ENCODE peak calls at places on chromosomes 3 and 15, in nine cellular contexts. W is GM23338, V is MM.1S, L is HCT116, R is SK-N-SH, J is OCI-LY7, O is PC-3, P is neural progenitor cell, E is hepatocyte. U is an unnamed sample.

GRCh38 chr15:66169023-66169422 is 84.5 kb downstream of the MEGF11 start:
- DNase-seq in W (no peak), V (no peak), L (no peak), R (no peak), J (peak; percentile 92), O (no peak), P (no peak), E (no peak), U (no peak)

GRCh38 chr3:184982058-184982457 is 170.1 kb downstream of the VPS8 start:
- DNase-seq in W (no peak), V (no peak), L (no peak), R (no peak), J (no peak), O (no peak), P (no peak), E (no peak), U (no peak)

GRCh38 chr15:63465104-63465503 is 39.3 kb upstream of the USP3 start:
- DNase-seq in W (no peak), V (no peak), L (no peak), R (no peak), J (no peak), O (peak; percentile 45), P (no peak), E (no peak), U (peak; percentile 74)

GRCh38 chr15:66115568-66116206 is 137.9 kb downstream of the MEGF11 start:
- DNase-seq in W (peak; percentile 62), V (peak; percentile 42), L (no peak), R (no peak), J (peak; percentile 57), O (no peak), P (no peak), E (peak; percentile 42), U (no peak)

GRCh38 chr3:44511238-44511567 is 33.7 kb upstream of the ZNF445 start:
- DNase-seq in W (no peak), V (no peak), L (no peak), R (peak; percentile 32), J (no peak), O (no peak), P (peak; percentile 19), E (peak; percentile 31), U (no peak)

GRCh38 chr3:48543271-48543866 is 13.2 kb downstream of the PFKFB4 start:
- DNase-seq in W (no peak), V (no peak), L (no peak), R (peak; percentile 71), J (no peak), O (no peak), P (no peak), E (peak; percentile 2), U (no peak)

GRCh38 chr3:28575748-28576589 is 227.3 kb upstream of the AZI2 start:
- DNase-seq in W (peak; percentile 67), V (no peak), L (no peak), R (peak; percentile 87), J (no peak), O (no peak), P (peak; percentile 76), E (peak; percentile 47), U (peak; percentile 69)

GRCh38 chr3:42739401-42740158 is 33.5 kb downstream of the CCDC13 start:
- DNase-seq in W (no peak), V (no peak), L (no peak), R (no peak), J (no peak), O (no peak), P (no peak), E (no peak), U (no peak)

GRCh38 chr15:74873756-74874424 is 725 bp upstream of the SCAMP2 start:
- DNase-seq in W (peak; percentile 44), V (peak; percentile 30), L (no peak), R (peak; percentile 54), J (peak; percentile 37), O (no peak), P (peak; percentile 33), E (peak; percentile 37), U (peak; percentile 41)

GRCh38 chr3:157423337-157423736 is 13.3 kb upstream of the PTX3 start:
- DNase-seq in W (no peak), V (no peak), L (no peak), R (no peak), J (no peak), O (peak; percentile 53), P (no peak), E (no peak), U (peak; percentile 76)

GRCh38 chr15:63203451-63204090 is 14.2 kb downstream of the RAB8B start:
- DNase-seq in W (no peak), V (no peak), L (no peak), R (no peak), J (peak; percentile 33), O (peak; percentile 18), P (no peak), E (no peak), U (peak; percentile 39)

DNA sequence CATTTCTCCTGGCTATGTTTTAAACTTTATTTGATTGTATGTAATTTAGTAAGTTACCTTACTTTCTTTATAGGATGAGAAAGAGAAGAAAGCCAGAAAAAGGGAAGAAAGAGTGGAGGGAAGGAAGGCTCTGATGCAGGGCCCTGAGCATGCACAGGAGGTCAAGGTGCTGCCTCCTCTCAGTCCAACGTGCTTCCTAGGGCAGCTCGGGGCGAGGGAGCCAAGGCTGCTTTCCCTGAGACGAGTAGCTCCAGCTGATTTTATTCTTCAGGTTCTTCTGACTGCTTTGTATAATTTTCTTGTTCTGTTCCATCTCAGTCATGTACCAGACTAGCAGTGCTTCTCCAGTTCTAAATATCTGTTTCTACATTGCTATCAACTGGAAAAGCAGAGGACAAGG is 3.4 kb downstream of the CORO2B start:
- DNase-seq in W (no peak), V (no peak), L (no peak), R (no peak), J (no peak), O (no peak), P (no peak), E (no peak), U (no peak)
- H3K4me2 ChIP-seq in W (no peak overlapping the region), V (no peak overlapping the region), L (no peak overlapping the region), R (no peak overlapping the region), J (peak overlapping the region; percentile 85), O (no peak overlapping the region), P (no peak overlapping the region), E (no peak overlapping the region), U (no peak overlapping the region)

DNA sequence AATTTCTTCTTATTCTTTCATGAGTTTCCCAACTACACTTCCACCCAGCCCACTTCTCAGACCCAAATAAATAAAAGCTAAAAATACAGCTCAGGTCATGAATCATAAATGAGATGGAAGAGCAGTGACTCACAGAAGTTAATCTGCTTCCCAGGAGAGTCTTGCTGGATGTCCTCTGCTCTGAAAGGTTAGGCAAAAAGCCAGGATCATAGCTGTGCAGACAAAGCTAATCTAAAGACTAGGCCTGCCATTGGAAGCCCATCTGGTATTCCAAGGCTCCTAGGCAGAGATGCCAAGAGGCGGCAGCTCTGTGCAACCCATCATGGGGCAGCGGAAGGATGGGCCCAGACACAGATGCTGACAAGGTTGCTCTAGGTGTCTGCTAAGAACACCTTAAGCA is 24.0 kb downstream of the SHC4 start:
- DNase-seq in W (no peak), V (no peak), L (no peak), R (no peak), J (no peak), O (peak; percentile 89), P (no peak), E (peak; percentile 43), U (peak; percentile 98)
- TF ChIP-seq EZH2phosphoT487 in W (no peak), V (no peak), L (no peak), R (no peak), J (no peak), O (no peak), P (no peak), E (no peak), U (no peak)

DNA sequence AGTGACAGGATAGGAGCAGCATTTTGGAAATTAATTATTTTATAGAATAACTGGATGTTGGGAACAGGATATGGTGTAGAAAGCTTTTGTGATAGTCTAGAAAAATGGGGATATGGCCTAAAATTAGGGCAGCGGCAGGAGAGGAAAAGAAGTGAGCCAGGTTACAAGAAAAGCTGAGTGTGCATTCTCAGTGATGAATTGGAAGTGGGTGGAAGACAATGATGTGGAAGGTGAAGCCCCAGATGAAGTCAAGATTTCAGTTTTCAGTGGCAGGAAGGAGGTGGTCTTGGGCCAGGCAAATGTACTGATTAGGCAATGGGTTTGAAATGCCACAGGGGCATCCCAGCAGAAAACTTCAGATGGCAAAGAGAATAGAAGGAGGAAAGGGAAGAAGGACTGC is 33.6 kb downstream of the ACP3 start:
- DNase-seq in W (no peak), V (no peak), L (no peak), R (no peak), J (no peak), O (no peak), P (no peak), E (no peak), U (no peak)
- H3K4me2 ChIP-seq in W (peak overlapping the region; percentile 25), V (no peak overlapping the region), L (no peak overlapping the region), R (no peak overlapping the region), J (no peak overlapping the region), O (no peak overlapping the region), P (no peak overlapping the region), E (no peak overlapping the region), U (no peak overlapping the region)

GRCh38 chr3:32313169-32313568 is 74.7 kb downstream of the CMTM8 start:
- DNase-seq in W (no peak), V (no peak), L (peak; percentile 32), R (no peak), J (no peak), O (no peak), P (no peak), E (no peak), U (no peak)

GRCh38 chr3:32309653-32310242 is 71.3 kb downstream of the CMTM8 start:
- DNase-seq in W (no peak), V (no peak), L (no peak), R (no peak), J (no peak), O (no peak), P (no peak), E (no peak), U (no peak)

GRCh38 chr3:32313723-32314473 is 75.4 kb downstream of the CMTM8 start:
- DNase-seq in W (no peak), V (no peak), L (peak; percentile 52), R (no peak), J (no peak), O (peak; percentile 76), P (no peak), E (peak; percentile 39), U (peak; percentile 38)

GRCh38 chr3:32310336-32310735 is 71.9 kb downstream of the CMTM8 start:
- DNase-seq in W (no peak), V (no peak), L (no peak), R (no peak), J (no peak), O (no peak), P (no peak), E (no peak), U (no peak)

DNA sequence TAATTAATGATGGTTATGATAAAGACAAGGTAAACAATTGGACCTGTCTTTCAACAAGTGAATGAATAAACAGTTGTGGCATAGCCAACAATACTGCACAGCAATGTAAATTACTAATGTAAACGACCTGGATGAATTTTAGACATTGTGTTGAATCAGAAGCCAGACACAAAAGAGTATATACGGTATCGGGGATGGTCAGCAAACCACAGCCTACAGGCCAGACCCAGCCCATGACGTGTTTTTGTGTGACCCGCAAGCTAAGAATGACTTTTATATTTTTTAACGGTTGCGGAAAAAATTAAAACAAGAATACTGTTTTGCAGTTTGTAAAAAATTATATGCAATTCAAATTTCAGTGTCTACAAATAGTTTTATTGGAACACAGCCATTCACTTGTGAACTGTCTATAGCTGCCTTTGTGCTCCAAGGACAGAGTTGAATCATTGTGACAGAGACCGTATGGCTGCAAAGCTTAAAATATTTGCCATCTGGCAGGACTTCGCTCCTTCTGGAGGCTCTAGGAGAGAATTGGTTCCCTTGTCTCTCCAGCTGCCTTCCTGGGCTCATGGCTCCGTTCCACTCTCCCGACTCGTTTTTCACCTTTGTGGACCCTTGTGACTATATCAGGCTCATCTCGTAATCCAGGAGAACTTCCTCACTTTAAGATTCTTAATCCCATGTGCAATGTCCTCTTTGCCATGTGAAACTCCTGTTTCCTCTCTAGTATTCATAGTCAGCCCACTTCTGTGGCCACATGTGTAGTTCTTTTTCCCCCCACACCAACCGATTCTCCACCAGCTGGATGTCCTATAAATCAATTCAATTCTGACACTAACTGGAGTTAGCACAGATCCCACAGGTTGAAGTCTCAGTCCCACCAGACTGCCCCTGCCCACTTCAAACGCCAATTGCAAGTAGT is 72.7 kb downstream of the CMTM8 start:
- DNase-seq in W (no peak), V (no peak), L (no peak), R (no peak), J (no peak), O (no peak), P (no peak), E (no peak), U (no peak)
- TF ChIP-seq EZH2phosphoT487 in W (no peak), V (no peak), L (no peak), R (no peak), J (no peak), O (no peak), P (no peak), E (no peak), U (no peak)